ENCODE peak calls at places on chromosomes 16 and 17, in six cellular contexts. P, G, T, B, R and J are unnamed samples.

GRCh38 chr17:39239640-39240314 is 14.0 kb upstream of the STAC2 start:
- DNase-seq in G (peak; percentile 79), B (no peak), P (peak; percentile 95), R (no peak), T (peak; percentile 94), J (no peak)

GRCh38 chr17:28131592-28131991 is 89.1 kb downstream of the NLK start:
- DNase-seq in P (no peak), G (no peak), R (peak; percentile 70), T (no peak), B (no peak), J (no peak)

GRCh38 chr16:71883193-71883848 is 661 bp downstream of the ZNF821 start:
- DNase-seq in G (peak; percentile 70), B (peak; percentile 32), T (peak; percentile 86), R (peak; percentile 6), P (peak; percentile 82), J (peak; percentile 38)

GRCh38 chr17:32516450-32516849 is 29.7 kb downstream of the CDK5R1 start:
- DNase-seq in T (no peak), B (no peak), P (no peak), G (peak; percentile 46), R (no peak), J (no peak)

GRCh38 chr17:9905078-9905415 is at the start of gene RCVRN:
- DNase-seq in R (no peak), G (no peak), T (no peak), B (no peak), P (no peak), J (no peak)

GRCh38 chr17:74430706-74431567 is 951 bp upstream of the GPRC5C start:
- DNase-seq in R (peak; percentile 4), P (peak; percentile 79), T (peak; percentile 78), B (peak; percentile 85), G (peak; percentile 74), J (peak; percentile 66)

GRCh38 chr17:10384175-10384574 is 11.4 kb upstream of the MYH13 start:
- DNase-seq in G (peak; percentile 69), T (no peak), P (no peak), R (no peak), B (peak; percentile 41), J (peak; percentile 37)

GRCh38 chr17:8029121-8029520 is 9.7 kb upstream of the ALOX15B start:
- DNase-seq in R (peak; percentile 20), T (no peak), P (no peak), B (no peak), G (peak; percentile 30), J (no peak)

GRCh38 chr17:28942925-28943324 is 8.4 kb downstream of the PHF12 start:
- DNase-seq in T (no peak), B (no peak), G (no peak), P (no peak), R (no peak), J (no peak)

GRCh38 chr16:54077412-54077821 is 209.2 kb downstream of the IRX3 start:
- DNase-seq in B (peak; percentile 66), T (no peak), P (no peak), R (peak; percentile 81), G (peak; percentile 32), J (no peak)

GRCh38 chr17:83152745-83153611 is 73.6 kb downstream of the METRNL start:
- DNase-seq in G (no peak), R (no peak), P (peak; percentile 29), T (no peak), B (no peak), J (no peak)

GRCh38 chr17:37820313-37821024 is 75.6 kb upstream of the HNF1B start:
- DNase-seq in P (no peak), B (no peak), R (no peak), G (no peak), T (no peak), J (no peak)

GRCh38 chr17:40095356-40095943 is 4.9 kb downstream of the NR1D1 start:
- DNase-seq in B (no peak), R (no peak), P (no peak), G (no peak), T (no peak), J (no peak)

GRCh38 chr16:51450913-51451312 is 299.8 kb upstream of the SALL1 start:
- DNase-seq in R (no peak), G (no peak), P (no peak), B (no peak), T (no peak), J (no peak)

GRCh38 chr17:50128441-50129302 is 1.3 kb downstream of the SAMD14 start:
- DNase-seq in T (peak; percentile 84), R (peak; percentile 18), P (peak; percentile 88), B (peak; percentile 57), G (peak; percentile 91), J (no peak)

GRCh38 chr16:28534542-28535373 is 4.0 kb downstream of the NUPR1 start:
- DNase-seq in G (no peak), P (no peak), B (no peak), R (no peak), T (no peak), J (no peak)

GRCh38 chr17:40316571-40317344 is 7.8 kb downstream of the RARA start:
- DNase-seq in G (peak; percentile 85), T (peak; percentile 74), B (peak; percentile 86), R (peak; percentile 75), P (peak; percentile 79), J (no peak)

GRCh38 chr17:31052187-31052889 is 42.4 kb upstream of the NF1 start:
- DNase-seq in P (peak; percentile 22), R (peak; percentile 96), B (peak; percentile 94), T (no peak), G (peak; percentile 12), J (no peak)

GRCh38 chr16:72202014-72202413 is 30.1 kb upstream of the PMFBP1 start:
- DNase-seq in T (no peak), R (no peak), P (no peak), G (no peak), B (no peak), J (no peak)

GRCh38 chr17:49779730-49780220 is 8.7 kb upstream of the KAT7 start:
- DNase-seq in G (peak; percentile 18), P (no peak), B (peak; percentile 68), T (no peak), R (peak; percentile 84), J (no peak)

GRCh38 chr17:72361892-72362291 is 241.1 kb downstream of the SOX9 start:
- DNase-seq in R (peak; percentile 58), P (no peak), G (no peak), T (no peak), B (peak; percentile 40), J (no peak)

GRCh38 chr17:78125976-78126894 is 2.3 kb downstream of the TMC6 start:
- DNase-seq in G (no peak), B (no peak), T (no peak), P (no peak), R (no peak), J (no peak)

GRCh38 chr17:40615295-40615988 is 32.2 kb downstream of the SMARCE1 start:
- DNase-seq in B (peak; percentile 46), T (peak; percentile 77), G (peak; percentile 92), P (peak; percentile 90), R (peak; percentile 47), J (peak; percentile 18)

GRCh38 chr17:49846938-49847712 is 744 bp downstream of the TAC4 start:
- DNase-seq in B (no peak), T (no peak), G (no peak), P (no peak), R (no peak), J (no peak)

GRCh38 chr16:55949518-55949917 is 74.3 kb upstream of the CES5A start:
- DNase-seq in R (peak; percentile 31), P (no peak), B (peak; percentile 8), T (no peak), G (no peak), J (no peak)

GRCh38 chr16:73565263-73565662 is 517.3 kb upstream of the ZFHX3 start:
- DNase-seq in B (no peak), T (no peak), G (peak; percentile 50), R (no peak), P (no peak), J (no peak)

GRCh38 chr16:73572135-73572534 is 524.2 kb upstream of the ZFHX3 start:
- DNase-seq in B (no peak), P (no peak), T (no peak), R (no peak), G (peak; percentile 52), J (no peak)

GRCh38 chr16:73565925-73566324 is 518.0 kb upstream of the ZFHX3 start:
- DNase-seq in T (no peak), B (no peak), P (no peak), R (no peak), G (no peak), J (no peak)

GRCh38 chr16:73569266-73569665 is 521.3 kb upstream of the ZFHX3 start:
- DNase-seq in R (no peak), G (no peak), T (no peak), B (no peak), P (no peak), J (no peak)

GRCh38 chr16:73568769-73569168 is 520.8 kb upstream of the ZFHX3 start:
- DNase-seq in T (no peak), P (no peak), G (no peak), B (no peak), R (no peak), J (no peak)
- H3K18ac ChIP-seq in T (no peak overlapping the region), P (no peak overlapping the region), G (no peak overlapping the region), B (no peak overlapping the region), R (no peak overlapping the region), J (no peak overlapping the region)

GRCh38 chr17:48209973-48210372 is 102.4 kb downstream of the SNX11 start:
- DNase-seq in T (no peak), G (no peak), R (no peak), B (no peak), P (no peak), J (no peak)
- H2BK15ac ChIP-seq in T (no peak overlapping the region), G (no peak overlapping the region), R (no peak overlapping the region), B (no peak overlapping the region), P (no peak overlapping the region), J (no peak overlapping the region)

GRCh38 chr16:87363771-87364476 is 19.7 kb downstream of the FBXO31 start:
- DNase-seq in T (no peak), P (no peak), G (no peak), B (peak; percentile 65), R (peak; percentile 55), J (no peak)
- H3K9ac ChIP-seq in T (no peak overlapping the region), P (no peak overlapping the region), G (no peak overlapping the region), B (no peak overlapping the region), R (peak overlapping the region; percentile 15), J (peak overlapping the region; percentile 73)

GRCh38 chr16:4323071-4323844 is 7.4 kb downstream of the GLIS2 start:
- DNase-seq in G (no peak), R (no peak), P (no peak), B (no peak), T (no peak), J (no peak)

GRCh38 chr16:4322121-4323035 is 6.5 kb downstream of the GLIS2 start:
- DNase-seq in P (no peak), G (no peak), T (no peak), R (no peak), B (no peak), J (no peak)

GRCh38 chr16:4324871-4325740 is 9.2 kb downstream of the GLIS2 start:
- DNase-seq in P (no peak), B (no peak), T (no peak), R (no peak), G (no peak), J (no peak)

GRCh38 chr16:4323845-4324478 is 8.1 kb downstream of the GLIS2 start:
- DNase-seq in B (peak; percentile 79), G (peak; percentile 77), T (peak; percentile 77), P (peak; percentile 78), R (peak; percentile 42), J (no peak)

DNA sequence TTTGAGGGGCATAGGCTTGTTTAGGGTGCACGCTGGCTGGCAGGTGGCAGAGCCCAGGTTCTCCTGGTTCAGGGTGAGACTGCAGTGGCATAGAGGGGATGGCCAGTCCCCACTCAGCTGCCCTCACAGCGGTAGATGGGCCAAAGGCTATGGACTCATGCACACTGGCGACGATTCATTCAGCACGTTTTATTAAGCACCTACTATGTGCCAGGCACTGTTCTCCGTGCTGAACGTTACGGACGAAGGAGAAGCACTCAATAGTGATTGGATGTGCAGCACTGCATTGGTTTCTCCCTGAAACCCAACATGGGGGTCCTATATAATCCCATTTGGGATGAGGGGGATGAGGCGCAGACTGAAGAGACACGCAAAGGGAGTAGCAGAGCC is 8.6 kb downstream of the GLIS2 start:
- DNase-seq in R (no peak), T (no peak), B (no peak), P (no peak), G (no peak), J (no peak)
- H3K18ac ChIP-seq in R (no peak overlapping the region), T (peak overlapping the region; percentile 2), B (peak overlapping the region; percentile 83), P (no peak overlapping the region), G (no peak overlapping the region), J (peak overlapping the region; percentile 33)